ENCODE peak calls at places on chromosomes 3 and 15, in nine cellular contexts. Q, R, D, Z, L, P, N, E and F are unnamed samples.

GRCh38 chr3:159732172-159733111 is 256.2 kb upstream of the IL12A start:
- DNase-seq in Q (no peak), R (peak; percentile 50), D (no peak), Z (peak; percentile 45), L (no peak), P (no peak), N (peak; percentile 15), E (no peak), F (no peak)

GRCh38 chr3:43256714-43257461 is 29.5 kb upstream of the SNRK start:
- DNase-seq in Q (no peak), R (no peak), D (no peak), Z (no peak), L (no peak), P (no peak), N (no peak), E (no peak), F (no peak)

GRCh38 chr3:123272547-123272946 is 70.8 kb downstream of the SEC22A start:
- DNase-seq in Q (no peak), R (no peak), D (no peak), Z (no peak), L (no peak), P (no peak), N (no peak), E (no peak), F (no peak)

GRCh38 chr3:161295325-161295724 is 74.2 kb downstream of the NMD3 start:
- DNase-seq in Q (no peak), R (no peak), D (no peak), Z (no peak), L (no peak), P (no peak), N (no peak), E (no peak), F (no peak)

GRCh38 chr15:91992940-91993339 is 139.4 kb downstream of the SLCO3A1 start:
- DNase-seq in Q (no peak), R (no peak), D (no peak), Z (no peak), L (no peak), P (no peak), N (no peak), E (no peak), F (no peak)

GRCh38 chr3:98602078-98602678 is 8.8 kb upstream of the CPOX start:
- DNase-seq in Q (peak; percentile 23), R (peak; percentile 56), D (no peak), Z (no peak), L (no peak), P (no peak), N (peak; percentile 75), E (peak; percentile 8), F (peak; percentile 47)

GRCh38 chr3:49378249-49378899 is 20.2 kb upstream of the GPX1 start:
- DNase-seq in Q (peak; percentile 12), R (no peak), D (no peak), Z (peak; percentile 64), L (no peak), P (no peak), N (no peak), E (no peak), F (no peak)

GRCh38 chr15:59296181-59296617 is 76.5 kb downstream of the MYO1E start:
- DNase-seq in Q (no peak), R (no peak), D (no peak), Z (no peak), L (no peak), P (no peak), N (no peak), E (no peak), F (no peak)